ENCODE peak calls at places on chromosomes 6 and 20, in six cellular contexts. One of them, this sample, is unnamed.

GRCh38 chr6:15444881-15445280 is 199.0 kb downstream of the JARID2 start:
- DNase-seq in stimulated activated CD4-positive, alpha-beta T cell treated with anti-CD3 and anti-CD28 coated beads, Interleukin-15, amount 100 ng/mL, for 1 hour: no peak
- DNase-seq in uterus: no peak
- DNase-seq in germinal center: no peak
- DNase-seq in hippocampal formation: peak; percentile 18
- DNase-seq in left ventricle myocardium inferior: no peak
- DNase-seq in this sample: no peak

GRCh38 chr6:156794963-156795362 is 17.8 kb downstream of the ARID1B start:
- DNase-seq in germinal center: peak; percentile 49
- DNase-seq in stimulated activated CD4-positive, alpha-beta T cell treated with anti-CD3 and anti-CD28 coated beads, Interleukin-15, amount 100 ng/mL, for 1 hour: no peak
- DNase-seq in hippocampal formation: no peak
- DNase-seq in left ventricle myocardium inferior: no peak
- DNase-seq in uterus: no peak
- DNase-seq in this sample: no peak

GRCh38 chr6:15427360-15428070 is 181.6 kb downstream of the JARID2 start:
- DNase-seq in germinal center: no peak
- DNase-seq in hippocampal formation: no peak
- DNase-seq in uterus: no peak
- DNase-seq in stimulated activated CD4-positive, alpha-beta T cell treated with anti-CD3 and anti-CD28 coated beads, Interleukin-15, amount 100 ng/mL, for 1 hour: no peak
- DNase-seq in left ventricle myocardium inferior: no peak
- DNase-seq in this sample: no peak

GRCh38 chr6:145872669-145873068 is 58.1 kb upstream of the FBXO30 start:
- DNase-seq in left ventricle myocardium inferior: no peak
- DNase-seq in stimulated activated CD4-positive, alpha-beta T cell treated with anti-CD3 and anti-CD28 coated beads, Interleukin-15, amount 100 ng/mL, for 1 hour: no peak
- DNase-seq in hippocampal formation: no peak
- DNase-seq in germinal center: no peak
- DNase-seq in uterus: no peak
- DNase-seq in this sample: no peak

GRCh38 chr6:150038202-150038830 is 13.0 kb upstream of the RAET1L start:
- DNase-seq in left ventricle myocardium inferior: no peak
- DNase-seq in hippocampal formation: no peak
- DNase-seq in stimulated activated CD4-positive, alpha-beta T cell treated with anti-CD3 and anti-CD28 coated beads, Interleukin-15, amount 100 ng/mL, for 1 hour: no peak
- DNase-seq in uterus: no peak
- DNase-seq in germinal center: no peak
- DNase-seq in this sample: no peak

GRCh38 chr20:37453288-37453687 is 67.8 kb upstream of the NNAT start:
- DNase-seq in hippocampal formation: no peak
- DNase-seq in stimulated activated CD4-positive, alpha-beta T cell treated with anti-CD3 and anti-CD28 coated beads, Interleukin-15, amount 100 ng/mL, for 1 hour: no peak
- DNase-seq in left ventricle myocardium inferior: no peak
- DNase-seq in uterus: no peak
- DNase-seq in germinal center: no peak
- DNase-seq in this sample: no peak

GRCh38 chr20:62795023-62795761 is 1.1 kb upstream of the MRGBP start:
- DNase-seq in left ventricle myocardium inferior: no peak
- DNase-seq in germinal center: peak; percentile 62
- DNase-seq in stimulated activated CD4-positive, alpha-beta T cell treated with anti-CD3 and anti-CD28 coated beads, Interleukin-15, amount 100 ng/mL, for 1 hour: no peak
- DNase-seq in hippocampal formation: peak; percentile 38
- DNase-seq in uterus: no peak
- DNase-seq in this sample: no peak

GRCh38 chr6:141988954-141989705 is 143.6 kb upstream of the GJE1 start:
- DNase-seq in stimulated activated CD4-positive, alpha-beta T cell treated with anti-CD3 and anti-CD28 coated beads, Interleukin-15, amount 100 ng/mL, for 1 hour: no peak
- DNase-seq in hippocampal formation: no peak
- DNase-seq in germinal center: peak; percentile 7
- DNase-seq in uterus: no peak
- DNase-seq in left ventricle myocardium inferior: no peak
- DNase-seq in this sample: no peak

GRCh38 chr6:113486172-113486571 is 371.0 kb upstream of the MARCKS start:
- DNase-seq in hippocampal formation: no peak
- DNase-seq in germinal center: no peak
- DNase-seq in stimulated activated CD4-positive, alpha-beta T cell treated with anti-CD3 and anti-CD28 coated beads, Interleukin-15, amount 100 ng/mL, for 1 hour: no peak
- DNase-seq in left ventricle myocardium inferior: no peak
- DNase-seq in uterus: no peak
- DNase-seq in this sample: no peak

GRCh38 chr6:137734875-137735182 is 132.2 kb upstream of the TNFAIP3 start:
- DNase-seq in left ventricle myocardium inferior: no peak
- DNase-seq in germinal center: no peak
- DNase-seq in uterus: no peak
- DNase-seq in hippocampal formation: no peak
- DNase-seq in stimulated activated CD4-positive, alpha-beta T cell treated with anti-CD3 and anti-CD28 coated beads, Interleukin-15, amount 100 ng/mL, for 1 hour: no peak
- DNase-seq in this sample: no peak

GRCh38 chr6:92879526-92879925 is 539.8 kb downstream of the EPHA7 start:
- DNase-seq in uterus: no peak
- DNase-seq in left ventricle myocardium inferior: no peak
- DNase-seq in germinal center: no peak
- DNase-seq in hippocampal formation: no peak
- DNase-seq in stimulated activated CD4-positive, alpha-beta T cell treated with anti-CD3 and anti-CD28 coated beads, Interleukin-15, amount 100 ng/mL, for 1 hour: no peak
- DNase-seq in this sample: no peak

GRCh38 chr6:53894086-53894485 is 99.3 kb downstream of the LRRC1 start:
- DNase-seq in stimulated activated CD4-positive, alpha-beta T cell treated with anti-CD3 and anti-CD28 coated beads, Interleukin-15, amount 100 ng/mL, for 1 hour: no peak
- DNase-seq in germinal center: no peak
- DNase-seq in uterus: no peak
- DNase-seq in hippocampal formation: no peak
- DNase-seq in left ventricle myocardium inferior: no peak
- DNase-seq in this sample: no peak